ENCODE peak calls at places on chromosomes 1 and 21, in nine cellular contexts. B is HS-27A; R is stimulated activated CD8-positive, alpha-beta memory T cell treated with anti-CD3 and anti-CD28 coated beads, Interleukin-4, amount 100 ng/mL, for 1 hour; A is left colon; Y is anterior cingulate cortex; M is heart right ventricle; S is GM10248; Q is dermis blood vessel endothelial cell; T is A172. I is an unnamed sample.

GRCh38 chr1:27668808-27669723 is 2.9 kb downstream of the IFI6 start:
- DNase-seq in B (no peak), R (peak; percentile 75), A (peak; percentile 67), Y (peak; percentile 36), M (peak; percentile 83), S (peak; percentile 79), Q (peak; percentile 78), T (no peak), I (peak; percentile 62)

GRCh38 chr1:13707211-13707610 is 7.2 kb downstream of the PRDM2 start:
- DNase-seq in B (no peak), R (no peak), A (no peak), Y (no peak), M (no peak), S (no peak), Q (no peak), T (no peak), I (no peak)

GRCh38 chr21:34885636-34886553 is 163.2 kb downstream of the RUNX1 start:
- DNase-seq in B (peak; percentile 22), R (no peak), A (peak; percentile 53), Y (no peak), M (no peak), S (no peak), Q (peak; percentile 59), T (peak; percentile 47), I (no peak)

GRCh38 chr1:24363994-24364393 is 44.8 kb downstream of the GRHL3 start:
- DNase-seq in B (no peak), R (no peak), A (no peak), Y (no peak), M (no peak), S (no peak), Q (no peak), T (no peak), I (no peak)

GRCh38 chr1:8297245-8297644 is 20.7 kb upstream of the SLC45A1 start:
- DNase-seq in B (no peak), R (no peak), A (no peak), Y (no peak), M (no peak), S (no peak), Q (no peak), T (no peak), I (no peak)

GRCh38 chr1:52552505-52553371 is at the start of gene TUT4:
- DNase-seq in B (peak; percentile 50), R (peak; percentile 44), A (peak; percentile 61), Y (peak; percentile 87), M (peak; percentile 81), S (peak; percentile 72), Q (peak; percentile 81), T (peak; percentile 50), I (peak; percentile 91)

GRCh38 chr1:167013124-167013900 is 24.2 kb downstream of the MAEL start:
- DNase-seq in B (no peak), R (no peak), A (no peak), Y (no peak), M (no peak), S (no peak), Q (no peak), T (no peak), I (no peak)

GRCh38 chr1:216898801-216899200 is 175.6 kb upstream of the ESRRG start:
- DNase-seq in B (no peak), R (no peak), A (no peak), Y (no peak), M (no peak), S (no peak), Q (no peak), T (no peak), I (no peak)

GRCh38 chr1:192311281-192311680 is 5.5 kb upstream of the RGS21 start:
- DNase-seq in B (peak; percentile 8), R (no peak), A (no peak), Y (no peak), M (no peak), S (no peak), Q (peak; percentile 82), T (peak; percentile 44), I (no peak)

GRCh38 chr1:25568834-25569598 is 25.6 kb downstream of the LDLRAP1 start:
- DNase-seq in B (peak; percentile 79), R (no peak), A (no peak), Y (peak; percentile 34), M (no peak), S (no peak), Q (peak; percentile 52), T (peak; percentile 74), I (peak; percentile 14)

GRCh38 chr1:153693466-153693865 is 15.0 kb downstream of the NPR1 start:
- DNase-seq in B (no peak), R (no peak), A (no peak), Y (no peak), M (no peak), S (no peak), Q (no peak), T (no peak), I (no peak)

GRCh38 chr21:36927718-36928117 is 38.8 kb downstream of the HLCS start:
- DNase-seq in B (peak; percentile 83), R (peak; percentile 56), A (peak; percentile 71), Y (peak; percentile 57), M (peak; percentile 73), S (peak; percentile 78), Q (peak; percentile 91), T (peak; percentile 84), I (peak; percentile 66)

GRCh38 chr21:34909492-34910292 is 139.4 kb downstream of the RUNX1 start:
- DNase-seq in B (no peak), R (no peak), A (no peak), Y (no peak), M (no peak), S (no peak), Q (no peak), T (no peak), I (no peak)

GRCh38 chr1:12016182-12016581 is 3.1 kb upstream of the MIIP start:
- DNase-seq in B (no peak), R (no peak), A (no peak), Y (no peak), M (no peak), S (no peak), Q (no peak), T (no peak), I (no peak)

GRCh38 chr1:173869108-173869359 is 854 bp downstream of the ZBTB37 start:
- DNase-seq in B (no peak), R (no peak), A (no peak), Y (no peak), M (no peak), S (no peak), Q (no peak), T (no peak), I (no peak)

GRCh38 chr1:159652506-159652905 is 61.9 kb downstream of the CRP start:
- DNase-seq in B (no peak), R (no peak), A (no peak), Y (no peak), M (no peak), S (no peak), Q (no peak), T (no peak), I (no peak)

GRCh38 chr21:35416866-35417453 is 367.9 kb upstream of the RUNX1 start:
- DNase-seq in B (no peak), R (no peak), A (no peak), Y (no peak), M (no peak), S (no peak), Q (no peak), T (no peak), I (no peak)

GRCh38 chr1:30048905-30049304 is 674.5 kb downstream of the MATN1 start:
- DNase-seq in B (no peak), R (no peak), A (no peak), Y (no peak), M (no peak), S (no peak), Q (no peak), T (no peak), I (no peak)

GRCh38 chr1:210482936-210483642 is 154.4 kb downstream of the HHAT start:
- DNase-seq in B (no peak), R (no peak), A (no peak), Y (no peak), M (no peak), S (no peak), Q (no peak), T (no peak), I (no peak)

GRCh38 chr1:151340870-151341754 is 5.9 kb downstream of the RFX5 start:
- DNase-seq in B (peak; percentile 51), R (peak; percentile 29), A (peak; percentile 41), Y (peak; percentile 46), M (no peak), S (peak; percentile 62), Q (peak; percentile 91), T (peak; percentile 88), I (peak; percentile 54)

GRCh38 chr21:23452384-23453083 is 2154.7 kb downstream of the MRPL39 start:
- DNase-seq in B (no peak), R (no peak), A (no peak), Y (no peak), M (no peak), S (no peak), Q (no peak), T (peak; percentile 9), I (peak; percentile 21)

GRCh38 chr1:33169290-33170055 is 12.4 kb downstream of the TRIM62 start:
- DNase-seq in B (no peak), R (no peak), A (no peak), Y (peak; percentile 79), M (no peak), S (no peak), Q (no peak), T (no peak), I (no peak)

GRCh38 chr21:33327792-33328433 is 3.1 kb downstream of the IFNAR1 start:
- DNase-seq in B (no peak), R (no peak), A (no peak), Y (no peak), M (no peak), S (no peak), Q (no peak), T (no peak), I (no peak)

GRCh38 chr1:15354580-15354965 is 55.1 kb upstream of the EFHD2 start:
- DNase-seq in B (no peak), R (no peak), A (no peak), Y (no peak), M (no peak), S (no peak), Q (no peak), T (peak; percentile 45), I (no peak)

GRCh38 chr1:181216571-181216994 is 128.1 kb downstream of the IER5 start:
- DNase-seq in B (no peak), R (no peak), A (no peak), Y (no peak), M (no peak), S (no peak), Q (no peak), T (no peak), I (no peak)

GRCh38 chr21:45874716-45875415 is 106.7 kb upstream of the COL6A1 start:
- DNase-seq in B (peak; percentile 81), R (no peak), A (peak; percentile 58), Y (no peak), M (no peak), S (no peak), Q (peak; percentile 58), T (peak; percentile 87), I (no peak)

GRCh38 chr1:36889478-36889845 is 144.9 kb downstream of the GRIK3 start:
- DNase-seq in B (no peak), R (no peak), A (no peak), Y (no peak), M (no peak), S (no peak), Q (no peak), T (no peak), I (no peak)